ENCODE peak calls at places on chromosomes 2 and 18, in nine cellular contexts. G is HepG2, B is ovary, T is GM12878, A is tibial nerve, Z is A549, K is stomach, L is SK-N-SH, Y is sigmoid colon. E is an unnamed sample.

GRCh38 chr2:130241041-130241707 is 42.9 kb upstream of the TUBA3E start:
- DNase-seq in A (no peak), T (no peak), G (peak), L (no peak), K (peak), Z (peak), B (no peak), Y (no peak), E (peak)

GRCh38 chr18:34971313-34971712 is 69.9 kb upstream of the MAPRE2 start:
- DNase-seq in K (no peak), Z (peak), B (no peak), L (no peak), A (no peak), T (no peak), G (no peak), Y (no peak), E (no peak)

GRCh38 chr2:28447943-28448737 is 47.7 kb upstream of the PLB1 start:
- DNase-seq in K (no peak), T (no peak), L (no peak), B (no peak), Z (peak), G (no peak), Y (peak), A (no peak), E (no peak)

GRCh38 chr2:42902939-42903709 is 110.7 kb upstream of the HAAO start:
- DNase-seq in Z (no peak), A (no peak), B (no peak), T (no peak), Y (peak), L (no peak), G (no peak), K (no peak), E (no peak)

GRCh38 chr2:45586600-45586999 is 24.5 kb downstream of the SRBD1 start:
- DNase-seq in T (no peak), Y (no peak), B (no peak), G (no peak), K (no peak), L (no peak), A (no peak), Z (no peak), E (no peak)

GRCh38 chr2:231128541-231128940 is 3.7 kb upstream of the HTR2B start:
- DNase-seq in G (no peak), Y (no peak), Z (peak), K (no peak), A (no peak), L (no peak), B (no peak), T (no peak), E (no peak)

GRCh38 chr18:13192970-13193369 is 25.6 kb upstream of the LDLRAD4 start:
- DNase-seq in B (no peak), Z (no peak), G (no peak), K (no peak), Y (no peak), L (no peak), T (no peak), A (no peak), E (no peak)

GRCh38 chr2:44016282-44016681 is 20.5 kb upstream of the LRPPRC start:
- DNase-seq in Z (peak), K (peak), L (no peak), B (peak), T (no peak), A (peak), G (peak), Y (no peak), E (no peak)

GRCh38 chr2:30233142-30233961 is 2.0 kb downstream of the LBH start:
- DNase-seq in T (no peak), K (peak), Z (no peak), L (no peak), B (no peak), G (no peak), A (no peak), Y (no peak), E (no peak)

GRCh38 chr2:184598313-184599053 is at the start of gene ZNF804A:
- DNase-seq in Z (no peak), G (no peak), L (peak), A (peak), K (peak), T (peak), Y (peak), B (peak), E (no peak)

GRCh38 chr2:164657129-164657528 is 35.8 kb upstream of the GRB14 start:
- DNase-seq in T (no peak), B (no peak), L (no peak), Y (no peak), Z (peak), A (no peak), G (no peak), K (no peak), E (no peak)

GRCh38 chr18:6729247-6730091 is at the start of gene ARHGAP28:
- DNase-seq in A (peak), B (peak), Y (peak), K (peak), G (no peak), L (peak), T (no peak), Z (peak), E (no peak)

GRCh38 chr2:169727065-169727464 is 6.6 kb upstream of the KLHL23 start:
- DNase-seq in K (no peak), T (no peak), L (no peak), A (no peak), G (no peak), Z (no peak), B (no peak), Y (no peak), E (no peak)

DNA sequence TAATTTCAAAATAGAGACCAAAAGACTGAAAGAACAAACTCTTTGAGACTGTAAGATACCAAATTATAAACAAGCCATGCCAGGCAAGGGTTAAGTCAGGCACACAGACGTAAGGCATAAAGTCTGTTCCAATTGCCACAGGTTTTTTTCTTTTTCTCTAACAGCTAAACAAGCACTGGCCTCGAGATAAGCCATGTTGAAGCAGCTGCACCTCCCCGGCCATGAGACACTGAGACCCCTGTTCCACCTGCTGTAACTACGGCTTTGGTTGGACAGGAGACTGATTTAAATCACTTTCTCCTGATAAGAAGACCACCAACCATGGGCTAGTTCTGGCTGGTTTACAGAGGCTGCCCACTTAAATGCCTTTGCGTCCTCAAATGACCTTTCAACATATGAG is 117.3 kb downstream of the CMPK2 start:
- DNase-seq in T (no peak), G (no peak), B (no peak), A (no peak), Z (no peak), Y (no peak), K (no peak), L (no peak), E (no peak)
- H3K27ac ChIP-seq in T (no peak), G (no peak), B (no peak), A (no peak), Z (no peak), Y (no peak), K (no peak), L (no peak), E (no peak)

GRCh38 chr2:148829618-148830017 is 45.4 kb upstream of the KIF5C start:
- DNase-seq in G (no peak), Y (no peak), K (no peak), B (no peak), T (no peak), A (no peak), L (no peak), Z (no peak), E (no peak)

GRCh38 chr2:148826791-148827190 is 48.2 kb upstream of the KIF5C start:
- DNase-seq in B (no peak), T (no peak), Y (no peak), K (no peak), A (no peak), L (no peak), Z (no peak), G (no peak), E (no peak)

GRCh38 chr2:148828941-148829340 is 46.1 kb upstream of the KIF5C start:
- DNase-seq in L (no peak), K (no peak), T (no peak), B (no peak), A (no peak), G (no peak), Z (no peak), Y (no peak), E (no peak)

GRCh38 chr2:148819019-148819418 is 56.0 kb upstream of the KIF5C start:
- DNase-seq in A (no peak), T (no peak), Z (no peak), B (no peak), G (no peak), L (no peak), Y (no peak), K (no peak), E (no peak)

DNA sequence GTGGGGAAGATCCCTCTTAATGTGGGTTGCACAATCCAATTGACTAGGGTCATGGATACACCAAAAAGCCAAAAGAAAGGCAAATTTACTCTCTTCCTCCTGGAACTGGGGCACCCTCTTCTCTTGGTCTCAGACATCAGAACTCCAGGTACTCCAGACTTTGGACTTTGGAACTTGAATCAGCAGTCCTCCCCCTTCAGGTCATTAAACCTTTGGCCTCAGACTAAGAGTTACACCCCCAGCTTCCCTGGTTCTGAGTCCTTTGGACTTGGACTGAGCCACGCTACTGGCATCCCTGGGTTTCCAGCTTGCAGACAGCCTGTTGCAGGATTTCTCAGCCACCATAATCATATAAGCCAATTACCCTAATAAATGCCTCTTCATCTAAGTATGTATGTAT is 50.8 kb upstream of the KIF5C start:
- DNase-seq in T (no peak), K (no peak), B (no peak), Z (no peak), Y (no peak), L (no peak), G (no peak), A (no peak), E (no peak)
- TF ChIP-seq EP300 in T (no peak), K (no peak), B (no peak), Z (no peak), Y (no peak), L (no peak), G (no peak), A (no peak), E (no peak)

DNA sequence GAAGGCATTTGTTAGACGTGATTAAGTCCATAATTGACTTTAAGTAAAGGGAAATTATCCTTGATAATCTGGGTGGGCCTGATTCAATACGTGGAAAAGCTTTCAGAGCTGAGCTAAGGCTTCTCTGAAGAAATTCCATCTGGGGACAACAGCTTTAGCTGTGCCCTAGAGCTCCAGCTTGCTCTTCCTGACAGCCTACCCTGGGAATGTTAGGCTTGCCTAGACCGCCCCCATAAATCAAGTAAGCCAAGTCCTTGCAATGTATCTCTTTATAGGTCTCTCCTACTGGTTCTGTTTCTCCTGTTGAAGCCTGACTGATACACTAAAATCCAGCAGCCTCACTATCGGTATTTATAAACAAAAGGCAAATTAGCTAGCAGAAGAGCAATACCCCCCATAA is 160.0 kb downstream of the STK39 start:
- DNase-seq in K (no peak), Y (no peak), L (no peak), B (no peak), G (no peak), A (no peak), Z (no peak), T (no peak), E (no peak)
- H3K27ac ChIP-seq in K (no peak), Y (peak), L (no peak), B (no peak), G (no peak), A (no peak), Z (no peak), T (no peak), E (no peak)

GRCh38 chr2:84894758-84895520 is 10.5 kb upstream of the TMSB10 start:
- DNase-seq in L (no peak), G (no peak), K (no peak), A (no peak), Z (no peak), Y (peak), T (no peak), B (peak), E (no peak)
- TF ChIP-seq EP300 in L (no peak), G (no peak), K (no peak), A (no peak), Z (no peak), Y (no peak), T (no peak), B (no peak), E (no peak)

GRCh38 chr18:48874701-48875162 is 76.0 kb downstream of the SMAD7 start:
- DNase-seq in Z (no peak), Y (no peak), G (no peak), K (no peak), B (no peak), L (no peak), T (no peak), A (no peak), E (no peak)

GRCh38 chr18:48869591-48869990 is 81.2 kb downstream of the SMAD7 start:
- DNase-seq in G (no peak), B (no peak), A (no peak), T (no peak), Y (no peak), K (no peak), L (no peak), Z (no peak), E (no peak)

GRCh38 chr18:48874233-48874632 is 76.5 kb downstream of the SMAD7 start:
- DNase-seq in T (no peak), K (no peak), G (no peak), B (no peak), A (no peak), Z (no peak), Y (no peak), L (no peak), E (no peak)

GRCh38 chr18:48871391-48872166 is 79.2 kb downstream of the SMAD7 start:
- DNase-seq in Z (no peak), K (no peak), T (no peak), A (no peak), Y (no peak), G (no peak), L (no peak), B (no peak), E (no peak)

GRCh38 chr18:48872234-48873145 is 78.3 kb downstream of the SMAD7 start:
- DNase-seq in G (no peak), A (no peak), B (no peak), T (no peak), Y (no peak), Z (no peak), K (no peak), L (no peak), E (no peak)
- H3K27ac ChIP-seq in G (no peak), A (no peak), B (no peak), T (no peak), Y (no peak), Z (peak), K (no peak), L (no peak), E (no peak)

DNA sequence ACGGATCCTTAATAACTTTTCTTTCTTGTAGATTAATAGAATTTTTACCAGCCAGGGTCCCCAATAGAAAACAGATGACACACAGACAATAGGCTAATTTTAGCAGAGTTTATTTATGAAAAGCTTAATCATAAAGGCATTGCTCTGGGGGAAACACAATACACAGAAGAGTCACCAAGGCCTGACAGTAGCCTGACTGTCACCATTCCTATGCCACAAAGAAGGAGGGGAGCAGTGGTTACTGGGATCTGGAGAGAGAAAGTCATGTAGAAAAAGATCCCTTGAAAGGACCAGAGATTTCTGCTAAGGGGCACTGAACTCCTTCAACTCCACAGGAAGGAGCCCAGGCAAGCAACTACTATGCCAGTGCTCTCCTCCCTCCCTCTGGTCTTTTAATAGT is 139.5 kb downstream of the METTL4 start:
- DNase-seq in Z (no peak), T (no peak), Y (no peak), G (no peak), L (no peak), B (no peak), K (no peak), A (no peak), E (no peak)
- TF ChIP-seq EP300 in Z (no peak), T (no peak), Y (no peak), G (no peak), L (no peak), B (no peak), K (no peak), A (no peak), E (no peak)

GRCh38 chr18:25516121-25516520 is 164.2 kb upstream of the ZNF521 start:
- DNase-seq in L (no peak), T (no peak), A (no peak), Y (no peak), K (no peak), Z (no peak), B (no peak), G (no peak), E (no peak)
- H3K27ac ChIP-seq in L (no peak), T (no peak), A (no peak), Y (no peak), K (no peak), Z (no peak), B (no peak), G (no peak), E (no peak)